ENCODE peak calls at places on chromosome 9, in seven cellular contexts. E is astrocyte, X is fibroblast of lung, G is endothelial cell, Y is renal cortical epithelial cell, V is colonic mucosa, L is KG1. K is an unnamed sample.

GRCh38 chr9:95104966-95105365 is 212.5 kb downstream of the FANCC start:
- DNase-seq in E (no peak), V (no peak), X (no peak), L (no peak), Y (no peak), G (no peak), K (no peak)

GRCh38 chr9:130530932-130531331 is 48.4 kb upstream of the FUBP3 start:
- DNase-seq in G (no peak), L (no peak), Y (no peak), E (peak; percentile 5), V (no peak), X (peak; percentile 8), K (no peak)

GRCh38 chr9:133046196-133046899 is 15.4 kb upstream of the CEL start:
- DNase-seq in X (no peak), Y (no peak), V (no peak), G (no peak), E (no peak), L (no peak), K (no peak)

GRCh38 chr9:112334319-112334828 is 955 bp upstream of the PTBP3 start:
- DNase-seq in Y (peak; percentile 50), E (peak; percentile 38), X (peak; percentile 48), G (no peak), L (peak; percentile 54), V (peak; percentile 57), K (peak; percentile 16)

GRCh38 chr9:31393240-31393639 is 991.2 kb upstream of the ACO1 start:
- DNase-seq in Y (no peak), X (no peak), L (no peak), V (no peak), G (no peak), E (no peak), K (no peak)

GRCh38 chr9:131382850-131383729 is 10.8 kb upstream of the PRRC2B start:
- DNase-seq in G (no peak), V (no peak), X (peak; percentile 89), E (peak; percentile 85), Y (peak; percentile 87), L (no peak), K (no peak)

GRCh38 chr9:129102095-129102525 is 8.5 kb downstream of the CRAT start:
- DNase-seq in X (no peak), L (no peak), G (no peak), E (no peak), V (no peak), Y (no peak), K (no peak)

GRCh38 chr9:35547889-35548418 is 57.1 kb upstream of the TESK1 start:
- DNase-seq in L (no peak), X (no peak), V (no peak), E (no peak), G (no peak), Y (no peak), K (no peak)

GRCh38 chr9:106708147-106708838 is 154.7 kb upstream of the ZNF462 start:
- DNase-seq in Y (peak; percentile 64), V (no peak), L (no peak), G (no peak), E (no peak), X (peak; percentile 13), K (no peak)